ENCODE peak calls at places on chromosomes 3 and 15, in ten cellular contexts. Z is HuH-7; Y is CD4-positive, alpha-beta T cell; T is H4; D is amniotic stem cell; X is WTC11; W is AG20443; C is activated CD4-positive, alpha-beta T cell treated with anti-CD3 and anti-CD28 coated beads, Interleukin-2, amount 50 U/mL, for 24 hours; R is occipital lobe; B is hypothalamus. K is an unnamed sample.

GRCh38 chr3:42066516-42067181 is 24.5 kb upstream of the TRAK1 start:
- DNase-seq in X (peak; percentile 43), B (no peak), Y (no peak), W (peak; percentile 53), R (no peak), Z (no peak), C (no peak), T (no peak), D (no peak), K (no peak)

GRCh38 chr15:39834256-39834655 is 51.6 kb upstream of the FSIP1 start:
- DNase-seq in D (no peak), B (no peak), W (peak; percentile 29), R (no peak), X (no peak), C (no peak), Z (no peak), T (no peak), Y (no peak), K (no peak)

GRCh38 chr3:16171825-16172224 is 2.7 kb upstream of the GALNT15 start:
- DNase-seq in D (no peak), W (no peak), Z (no peak), Y (no peak), B (no peak), T (no peak), C (no peak), R (no peak), X (no peak), K (no peak)

GRCh38 chr15:22936577-22937472 is 43.3 kb downstream of the CYFIP1 start:
- DNase-seq in B (no peak), D (no peak), T (no peak), C (no peak), R (no peak), X (no peak), Y (no peak), Z (no peak), W (no peak), K (no peak)

GRCh38 chr15:29776859-29777258 is 45.4 kb downstream of the TJP1 start:
- DNase-seq in B (no peak), C (no peak), Z (no peak), D (no peak), Y (no peak), X (no peak), R (no peak), T (no peak), W (no peak), K (no peak)

GRCh38 chr3:66603161-66603611 is 102.4 kb upstream of the LRIG1 start:
- DNase-seq in B (no peak), Z (no peak), Y (no peak), W (no peak), X (no peak), D (no peak), T (no peak), C (no peak), R (no peak), K (no peak)

GRCh38 chr3:28335246-28335645 is 13.3 kb upstream of the ZCWPW2 start:
- DNase-seq in X (no peak), T (no peak), C (no peak), W (no peak), B (no peak), D (no peak), Y (no peak), Z (no peak), R (no peak), K (no peak)

GRCh38 chr3:192920406-192920805 is 2.8 kb upstream of the MB21D2 start:
- DNase-seq in X (no peak), D (no peak), Z (no peak), B (no peak), R (no peak), Y (no peak), W (no peak), T (no peak), C (no peak), K (no peak)

GRCh38 chr3:16516695-16517481 is 3.4 kb upstream of the RFTN1 start:
- DNase-seq in Y (peak; percentile 8), Z (peak; percentile 79), T (peak; percentile 64), D (peak; percentile 38), B (peak; percentile 26), R (no peak), C (no peak), W (peak; percentile 74), X (no peak), K (peak; percentile 45)

GRCh38 chr15:27492021-27492621 is 521.1 kb downstream of the GABRG3 start:
- DNase-seq in X (no peak), B (peak; percentile 49), T (no peak), D (no peak), C (no peak), Y (no peak), W (peak; percentile 20), Z (no peak), R (peak; percentile 17), K (no peak)

GRCh38 chr3:179421500-179421899 is 29.8 kb downstream of the GNB4 start:
- DNase-seq in C (no peak), B (peak; percentile 5), X (peak; percentile 17), Y (no peak), R (no peak), T (no peak), W (peak; percentile 51), D (no peak), Z (no peak), K (no peak)

GRCh38 chr3:110027446-110027845 is 690.1 kb upstream of the DPPA4 start:
- DNase-seq in Z (no peak), W (peak; percentile 39), R (no peak), B (no peak), D (peak; percentile 27), T (peak; percentile 82), Y (no peak), X (no peak), C (no peak), K (no peak)

GRCh38 chr3:188890572-188891270 is 281.1 kb upstream of the TPRG1 start:
- DNase-seq in D (no peak), Z (no peak), Y (no peak), B (no peak), C (no peak), R (no peak), T (no peak), X (no peak), W (no peak), K (no peak)

GRCh38 chr3:169232863-169233262 is 430.6 kb downstream of the MECOM start:
- DNase-seq in C (no peak), D (no peak), X (no peak), Y (no peak), W (no peak), B (no peak), R (no peak), Z (no peak), T (peak; percentile 83), K (no peak)

GRCh38 chr3:122102191-122102935 is 47.2 kb downstream of the CD86 start:
- DNase-seq in B (no peak), D (no peak), Y (no peak), R (no peak), T (no peak), X (no peak), C (no peak), Z (no peak), W (no peak), K (no peak)

GRCh38 chr3:195337747-195338146 is 66.8 kb upstream of the XXYLT1 start:
- DNase-seq in W (no peak), D (no peak), X (peak; percentile 60), C (no peak), Z (no peak), B (no peak), R (no peak), T (no peak), Y (no peak), K (no peak)

GRCh38 chr3:3366391-3366790 is 186.9 kb upstream of the CRBN start:
- DNase-seq in R (no peak), C (no peak), X (no peak), T (peak; percentile 11), D (no peak), Y (no peak), B (no peak), W (no peak), Z (no peak), K (no peak)

GRCh38 chr3:138046084-138046483 is 36.1 kb downstream of the CLDN18 start:
- DNase-seq in Y (no peak), T (no peak), Z (no peak), W (no peak), R (no peak), B (no peak), C (no peak), D (no peak), X (no peak), K (no peak)

GRCh38 chr15:37220949-37221670 is 120.8 kb upstream of the MEIS2 start:
- DNase-seq in Y (no peak), T (no peak), Z (no peak), R (no peak), W (no peak), C (no peak), X (no peak), B (no peak), D (no peak), K (no peak)

GRCh38 chr3:172711457-172711800 is 562 bp upstream of the NCEH1 start:
- DNase-seq in Y (no peak), X (no peak), B (no peak), T (no peak), Z (no peak), W (no peak), D (no peak), C (no peak), R (no peak), K (no peak)

GRCh38 chr15:48974865-48975264 is 11.1 kb upstream of the SHC4 start:
- DNase-seq in C (no peak), X (no peak), B (no peak), D (no peak), Y (no peak), Z (peak; percentile 48), R (peak; percentile 4), T (no peak), W (no peak), K (no peak)

GRCh38 chr3:157369712-157370447 is 66.8 kb upstream of the PTX3 start:
- DNase-seq in B (no peak), W (no peak), D (no peak), T (no peak), C (no peak), X (no peak), Y (no peak), R (no peak), Z (no peak), K (no peak)

GRCh38 chr3:115512565-115513410 is 110.5 kb upstream of the GAP43 start:
- DNase-seq in C (no peak), T (peak; percentile 11), Y (no peak), W (peak; percentile 42), B (peak; percentile 22), Z (peak; percentile 12), D (peak; percentile 7), R (peak; percentile 46), X (peak; percentile 81), K (no peak)

GRCh38 chr15:89756897-89757296 is 5.8 kb upstream of the MESP1 start:
- DNase-seq in Y (no peak), Z (peak; percentile 62), R (no peak), D (no peak), C (no peak), B (no peak), T (peak; percentile 35), X (no peak), W (no peak), K (no peak)

GRCh38 chr3:44110643-44111042 is 131.0 kb upstream of the TOPAZ1 start:
- DNase-seq in Y (no peak), W (no peak), X (no peak), T (no peak), B (no peak), C (no peak), D (no peak), R (no peak), Z (no peak), K (no peak)

GRCh38 chr3:150235799-150236198 is 172.3 kb upstream of the TSC22D2 start:
- DNase-seq in R (no peak), D (peak; percentile 54), X (no peak), B (no peak), C (no peak), Z (no peak), W (peak; percentile 70), T (no peak), Y (no peak), K (no peak)

GRCh38 chr3:121621491-121621890 is 28.3 kb downstream of the FBXO40 start:
- DNase-seq in W (no peak), Z (no peak), B (no peak), Y (no peak), T (no peak), C (no peak), X (no peak), D (no peak), R (no peak), K (no peak)

GRCh38 chr15:31468911-31469800 is 142.5 kb downstream of the KLF13 start:
- DNase-seq in C (no peak), D (no peak), Y (no peak), T (no peak), B (no peak), X (no peak), Z (no peak), R (no peak), W (no peak), K (no peak)